ENCODE peak calls at places on chromosomes 4 and X, in ten cellular contexts. One of them, this sample, is unnamed.

GRCh38 chr4:152255437-152255836 is 280.5 kb downstream of the FBXW7 start:
- DNase-seq in NCI-H460: no peak
- DNase-seq in AG08396: peak
- DNase-seq in GM03348: peak
- DNase-seq in stimulated activated CD4-positive, alpha-beta T cell treated with anti-CD3 and anti-CD28 coated beads, Interleukin-1b, Interleukin-23, amount 100 ng/mL, for 1 hour: no peak
- DNase-seq in left cardiac atrium: no peak
- DNase-seq in stromal cell of bone marrow: no peak
- DNase-seq in activated CD4-positive, alpha-beta memory T cell treated with anti-CD3 and anti-CD28 coated beads for 36 hours: peak
- DNase-seq in kidney epithelial cell: no peak
- DNase-seq in HTR-8/SVneo: peak
- DNase-seq in this sample: no peak

GRCh38 chr4:8586671-8587468 is 5.7 kb upstream of the CPZ start:
- DNase-seq in AG08396: no peak
- DNase-seq in stimulated activated CD4-positive, alpha-beta T cell treated with anti-CD3 and anti-CD28 coated beads, Interleukin-1b, Interleukin-23, amount 100 ng/mL, for 1 hour: no peak
- DNase-seq in NCI-H460: no peak
- DNase-seq in kidney epithelial cell: no peak
- DNase-seq in stromal cell of bone marrow: no peak
- DNase-seq in left cardiac atrium: no peak
- DNase-seq in HTR-8/SVneo: no peak
- DNase-seq in GM03348: no peak
- DNase-seq in activated CD4-positive, alpha-beta memory T cell treated with anti-CD3 and anti-CD28 coated beads for 36 hours: no peak
- DNase-seq in this sample: no peak

GRCh38 chr4:57190651-57191481 is 80.7 kb upstream of the IGFBP7 start:
- DNase-seq in NCI-H460: peak
- DNase-seq in left cardiac atrium: no peak
- DNase-seq in GM03348: peak
- DNase-seq in AG08396: peak
- DNase-seq in HTR-8/SVneo: no peak
- DNase-seq in kidney epithelial cell: no peak
- DNase-seq in activated CD4-positive, alpha-beta memory T cell treated with anti-CD3 and anti-CD28 coated beads for 36 hours: peak
- DNase-seq in stromal cell of bone marrow: no peak
- DNase-seq in stimulated activated CD4-positive, alpha-beta T cell treated with anti-CD3 and anti-CD28 coated beads, Interleukin-1b, Interleukin-23, amount 100 ng/mL, for 1 hour: no peak
- DNase-seq in this sample: no peak

GRCh38 chr4:64899563-64899962 is 490.3 kb upstream of the TECRL start:
- DNase-seq in HTR-8/SVneo: no peak
- DNase-seq in stromal cell of bone marrow: no peak
- DNase-seq in AG08396: no peak
- DNase-seq in GM03348: no peak
- DNase-seq in stimulated activated CD4-positive, alpha-beta T cell treated with anti-CD3 and anti-CD28 coated beads, Interleukin-1b, Interleukin-23, amount 100 ng/mL, for 1 hour: no peak
- DNase-seq in kidney epithelial cell: peak
- DNase-seq in NCI-H460: no peak
- DNase-seq in activated CD4-positive, alpha-beta memory T cell treated with anti-CD3 and anti-CD28 coated beads for 36 hours: no peak
- DNase-seq in left cardiac atrium: no peak
- DNase-seq in this sample: no peak

GRCh38 chrX:69197690-69198089 is 32.4 kb upstream of the PJA1 start:
- DNase-seq in AG08396: no peak
- DNase-seq in stimulated activated CD4-positive, alpha-beta T cell treated with anti-CD3 and anti-CD28 coated beads, Interleukin-1b, Interleukin-23, amount 100 ng/mL, for 1 hour: no peak
- DNase-seq in kidney epithelial cell: no peak
- DNase-seq in activated CD4-positive, alpha-beta memory T cell treated with anti-CD3 and anti-CD28 coated beads for 36 hours: no peak
- DNase-seq in HTR-8/SVneo: no peak
- DNase-seq in NCI-H460: no peak
- DNase-seq in left cardiac atrium: no peak
- DNase-seq in stromal cell of bone marrow: no peak
- DNase-seq in GM03348: no peak
- DNase-seq in this sample: no peak

GRCh38 chrX:112867570-112867969 is 26.9 kb upstream of the AMOT start:
- DNase-seq in GM03348: no peak
- DNase-seq in stimulated activated CD4-positive, alpha-beta T cell treated with anti-CD3 and anti-CD28 coated beads, Interleukin-1b, Interleukin-23, amount 100 ng/mL, for 1 hour: no peak
- DNase-seq in left cardiac atrium: no peak
- DNase-seq in stromal cell of bone marrow: no peak
- DNase-seq in kidney epithelial cell: no peak
- DNase-seq in activated CD4-positive, alpha-beta memory T cell treated with anti-CD3 and anti-CD28 coated beads for 36 hours: no peak
- DNase-seq in NCI-H460: no peak
- DNase-seq in HTR-8/SVneo: no peak
- DNase-seq in AG08396: no peak
- DNase-seq in this sample: no peak

GRCh38 chrX:12975999-12976558 is 1.2 kb downstream of the TMSB4X start:
- DNase-seq in left cardiac atrium: peak
- DNase-seq in stimulated activated CD4-positive, alpha-beta T cell treated with anti-CD3 and anti-CD28 coated beads, Interleukin-1b, Interleukin-23, amount 100 ng/mL, for 1 hour: no peak
- DNase-seq in activated CD4-positive, alpha-beta memory T cell treated with anti-CD3 and anti-CD28 coated beads for 36 hours: peak
- DNase-seq in HTR-8/SVneo: no peak
- DNase-seq in stromal cell of bone marrow: no peak
- DNase-seq in AG08396: peak
- DNase-seq in kidney epithelial cell: no peak
- DNase-seq in NCI-H460: no peak
- DNase-seq in GM03348: peak
- DNase-seq in this sample: no peak

GRCh38 chr4:38985363-38986065 is 46.7 kb downstream of the TMEM156 start:
- DNase-seq in stimulated activated CD4-positive, alpha-beta T cell treated with anti-CD3 and anti-CD28 coated beads, Interleukin-1b, Interleukin-23, amount 100 ng/mL, for 1 hour: no peak
- DNase-seq in stromal cell of bone marrow: no peak
- DNase-seq in GM03348: no peak
- DNase-seq in activated CD4-positive, alpha-beta memory T cell treated with anti-CD3 and anti-CD28 coated beads for 36 hours: no peak
- DNase-seq in NCI-H460: no peak
- DNase-seq in HTR-8/SVneo: no peak
- DNase-seq in kidney epithelial cell: no peak
- DNase-seq in AG08396: no peak
- DNase-seq in left cardiac atrium: no peak
- DNase-seq in this sample: no peak

GRCh38 chrX:148567779-148568178 is 67.4 kb downstream of the AFF2 start:
- DNase-seq in AG08396: no peak
- DNase-seq in left cardiac atrium: no peak
- DNase-seq in stimulated activated CD4-positive, alpha-beta T cell treated with anti-CD3 and anti-CD28 coated beads, Interleukin-1b, Interleukin-23, amount 100 ng/mL, for 1 hour: no peak
- DNase-seq in activated CD4-positive, alpha-beta memory T cell treated with anti-CD3 and anti-CD28 coated beads for 36 hours: no peak
- DNase-seq in NCI-H460: no peak
- DNase-seq in kidney epithelial cell: no peak
- DNase-seq in GM03348: no peak
- DNase-seq in stromal cell of bone marrow: no peak
- DNase-seq in HTR-8/SVneo: no peak
- DNase-seq in this sample: no peak

GRCh38 chr4:10664408-10664807 is 20.2 kb downstream of the CLNK start:
- DNase-seq in activated CD4-positive, alpha-beta memory T cell treated with anti-CD3 and anti-CD28 coated beads for 36 hours: no peak
- DNase-seq in stromal cell of bone marrow: peak
- DNase-seq in stimulated activated CD4-positive, alpha-beta T cell treated with anti-CD3 and anti-CD28 coated beads, Interleukin-1b, Interleukin-23, amount 100 ng/mL, for 1 hour: no peak
- DNase-seq in left cardiac atrium: peak
- DNase-seq in HTR-8/SVneo: no peak
- DNase-seq in kidney epithelial cell: peak
- DNase-seq in AG08396: peak
- DNase-seq in NCI-H460: no peak
- DNase-seq in GM03348: peak
- DNase-seq in this sample: no peak

This sample was measured in T-helper 1 cell.